ENCODE peak calls at places on chromosomes 7 and 10, in eight cellular contexts. G is trophoblast cell; Z is cardiac muscle cell; B is sigmoid colon; O is CD4-positive, CD25-positive, alpha-beta regulatory T cell; I is adrenal gland; F is hepatocyte; E is fibroblast of lung. R is an unnamed sample.

GRCh38 chr10:99930731-99931550 is 78.8 kb downstream of the DNMBP start:
- DNase-seq in F (peak; percentile 87), E (no peak), I (no peak), G (peak; percentile 95), B (no peak), O (no peak), Z (no peak), R (peak; percentile 87)

GRCh38 chr7:2522780-2523433 is 3.3 kb downstream of the LFNG start:
- DNase-seq in Z (no peak), O (no peak), F (peak; percentile 73), E (no peak), G (no peak), B (no peak), I (no peak), R (peak; percentile 98)

GRCh38 chr7:131108212-131108980 is 219.3 kb upstream of the MKLN1 start:
- DNase-seq in F (no peak), E (peak; percentile 35), O (peak; percentile 41), B (no peak), G (no peak), I (no peak), Z (no peak), R (peak; percentile 13)

GRCh38 chr7:101125989-101126650 is 784 bp upstream of the SERPINE1 start:
- DNase-seq in Z (no peak), E (no peak), G (peak; percentile 94), I (peak; percentile 67), F (peak; percentile 60), O (no peak), B (peak; percentile 79), R (peak; percentile 80)

GRCh38 chr7:66379761-66380160 is 174.6 kb downstream of the TPST1 start:
- DNase-seq in F (no peak), I (no peak), O (no peak), B (no peak), E (peak; percentile 42), Z (no peak), G (no peak), R (peak; percentile 75)

GRCh38 chr10:130213286-130214080 is 77.3 kb downstream of the GLRX3 start:
- DNase-seq in G (no peak), Z (no peak), B (no peak), E (no peak), I (no peak), F (no peak), O (no peak), R (no peak)

GRCh38 chr10:15453462-15453861 is 82.4 kb upstream of the FAM171A1 start:
- DNase-seq in B (no peak), I (no peak), F (no peak), E (no peak), O (no peak), Z (no peak), G (no peak), R (no peak)

GRCh38 chr7:50304158-50304910 is at the start of gene IKZF1:
- DNase-seq in F (peak; percentile 35), B (peak; percentile 78), G (peak; percentile 30), O (peak; percentile 44), I (peak; percentile 50), Z (peak; percentile 45), E (no peak), R (no peak)

DNA sequence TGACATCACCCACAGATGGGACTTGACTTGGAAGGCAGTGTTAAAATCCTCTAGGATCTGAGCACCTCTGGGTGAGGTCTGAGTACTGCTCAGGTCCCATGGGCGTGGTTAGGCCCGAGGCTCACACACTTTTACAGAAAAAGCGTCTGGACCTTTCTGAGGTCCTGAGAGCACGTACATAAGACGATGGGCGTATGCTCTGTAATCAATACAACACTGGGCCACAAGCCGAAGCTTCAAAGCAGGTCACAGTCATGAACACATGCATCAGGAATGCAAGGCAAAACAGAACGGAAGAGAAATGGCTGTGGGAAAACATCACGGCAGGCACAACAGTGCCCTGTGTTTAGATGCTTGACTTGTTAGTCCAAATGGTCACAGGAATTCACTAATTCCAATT is 112.2 kb downstream of the LARP4B start:
- DNase-seq in O (no peak), B (no peak), Z (no peak), E (peak; percentile 25), I (no peak), G (no peak), F (no peak), R (no peak)
- H3K27ac ChIP-seq in O (no peak overlapping the region), B (no peak overlapping the region), Z (no peak overlapping the region), E (no peak overlapping the region), I (no peak overlapping the region), G (no peak overlapping the region), F (no peak overlapping the region), R (no peak overlapping the region)

GRCh38 chr7:157337316-157338149 is 729 bp downstream of the DNAJB6 start:
- DNase-seq in E (peak; percentile 56), G (peak; percentile 29), O (peak; percentile 48), Z (peak; percentile 82), F (peak; percentile 87), I (peak; percentile 71), B (peak; percentile 79), R (peak; percentile 37)
- H3K4me1 ChIP-seq in E (no peaks in the 10 kb centered on the region), G (peaks cover 6% of the 10 kb centered on the region), O (peaks cover 44% of the 10 kb centered on the region), Z (peaks cover 11% of the 10 kb centered on the region), F (peaks cover 10% of the 10 kb centered on the region), I (peaks cover 39% of the 10 kb centered on the region), B (peaks cover 47% of the 10 kb centered on the region), R (peaks cover 10% of the 10 kb centered on the region)

GRCh38 chr7:134782121-134782623 is 2.7 kb downstream of the CALD1 start:
- DNase-seq in E (no peak), Z (no peak), I (no peak), O (no peak), F (no peak), G (no peak), B (no peak), R (peak; percentile 49)

GRCh38 chr7:134781171-134781570 is 1.7 kb downstream of the CALD1 start:
- DNase-seq in Z (no peak), B (no peak), O (no peak), G (no peak), F (no peak), E (no peak), I (no peak), R (no peak)

GRCh38 chr7:134779741-134780065 is 269 bp downstream of the CALD1 start:
- DNase-seq in Z (no peak), I (no peak), F (no peak), G (no peak), E (no peak), O (no peak), B (no peak), R (no peak)

GRCh38 chr7:134778941-134779740 is at the start of gene CALD1:
- DNase-seq in F (peak; percentile 90), B (peak; percentile 96), O (no peak), Z (peak; percentile 90), I (peak; percentile 31), G (peak; percentile 97), E (peak; percentile 94), R (peak; percentile 100)

DNA sequence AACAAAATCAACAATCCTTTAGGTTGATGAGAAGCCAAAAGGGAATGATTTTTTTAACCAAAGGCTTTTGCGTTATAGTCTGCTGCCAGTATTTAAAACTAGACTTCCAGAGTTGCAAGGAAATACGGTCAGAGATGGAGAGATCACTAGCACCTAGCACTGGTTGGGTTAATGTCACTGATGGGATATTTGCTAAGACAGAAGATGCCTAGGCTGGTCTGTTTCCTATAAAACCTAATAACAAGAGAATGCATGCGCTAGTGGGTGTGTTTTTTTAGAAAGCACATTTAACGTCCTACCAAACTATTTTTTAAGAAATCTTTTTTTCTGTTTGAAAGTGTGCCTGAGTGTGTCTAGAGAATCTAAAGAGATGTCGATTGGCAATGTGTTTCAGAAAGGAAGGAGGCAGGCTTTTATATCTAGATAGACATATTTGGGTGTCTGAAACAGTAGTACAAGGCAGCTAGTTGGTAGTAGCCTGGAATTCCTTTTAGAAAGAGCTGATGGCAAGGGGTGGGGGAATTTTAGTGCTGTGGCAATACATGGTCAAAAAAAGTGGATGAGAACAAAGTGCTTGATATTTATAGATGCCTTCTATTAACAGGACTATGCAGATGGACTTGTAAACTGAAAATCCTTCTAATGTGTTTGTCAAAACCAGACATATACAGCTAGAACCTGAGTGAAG is 876 bp downstream of the CALD1 start:
- DNase-seq in E (peak; percentile 43), B (no peak), O (no peak), G (no peak), F (no peak), I (no peak), Z (peak; percentile 55), R (no peak)
- H3K27ac ChIP-seq in E (peak overlapping the region; percentile 79), B (peak overlapping the region; percentile 94), O (no peak overlapping the region), G (peak overlapping the region; percentile 97), F (peak overlapping the region; percentile 88), I (no peak overlapping the region), Z (peak overlapping the region; percentile 97), R (peak overlapping the region; percentile 56)

GRCh38 chr7:139660317-139661042 is 117.3 kb downstream of the HIPK2 start:
- DNase-seq in E (no peak), O (no peak), Z (no peak), F (peak; percentile 46), G (no peak), I (no peak), B (no peak), R (peak; percentile 67)
- H3K4me1 ChIP-seq in E (no peaks in the 10 kb centered on the region), O (no peaks in the 10 kb centered on the region), Z (peaks cover 58% of the 10 kb centered on the region), F (peaks cover 21% of the 10 kb centered on the region), G (peaks cover 12% of the 10 kb centered on the region), I (peaks cover 48% of the 10 kb centered on the region), B (peaks cover 5% of the 10 kb centered on the region), R (peaks cover 21% of the 10 kb centered on the region)